ENCODE peak calls at places on chromosomes 11 and 22, in nine cellular contexts. One of them, this sample, is unnamed.

GRCh38 chr11:102453286-102453797 is 777 bp upstream of the TMEM123 start:
- DNase-seq in fibroblast of villous mesenchyme: no peak
- DNase-seq in effector memory CD4-positive, alpha-beta T cell: no peak
- DNase-seq in activated T-helper 1 cell treated with anti-CD3 and anti-CD28 coated beads, Interleukin-2, amount 50 U/mL, for 16 hours: no peak
- DNase-seq in Ammon's horn: peak
- DNase-seq in EH: no peak
- DNase-seq in AG08395: peak
- DNase-seq in stimulated activated CD4-positive, alpha-beta T cell treated with anti-CD3 and anti-CD28 coated beads, Interleukin-2, amount 100 ng/mL, for 48 hours: no peak
- DNase-seq in GDM1: no peak
- DNase-seq in this sample: no peak

GRCh38 chr22:46946383-46946965 is 184.0 kb downstream of the TBC1D22A start:
- DNase-seq in EH: no peak
- DNase-seq in activated T-helper 1 cell treated with anti-CD3 and anti-CD28 coated beads, Interleukin-2, amount 50 U/mL, for 16 hours: no peak
- DNase-seq in GDM1: no peak
- DNase-seq in effector memory CD4-positive, alpha-beta T cell: no peak
- DNase-seq in stimulated activated CD4-positive, alpha-beta T cell treated with anti-CD3 and anti-CD28 coated beads, Interleukin-2, amount 100 ng/mL, for 48 hours: no peak
- DNase-seq in fibroblast of villous mesenchyme: no peak
- DNase-seq in Ammon's horn: no peak
- DNase-seq in AG08395: no peak
- DNase-seq in this sample: no peak

GRCh38 chr11:48036011-48036410 is 55.7 kb downstream of the PTPRJ start:
- DNase-seq in AG08395: no peak
- DNase-seq in EH: peak
- DNase-seq in GDM1: no peak
- DNase-seq in effector memory CD4-positive, alpha-beta T cell: no peak
- DNase-seq in fibroblast of villous mesenchyme: no peak
- DNase-seq in stimulated activated CD4-positive, alpha-beta T cell treated with anti-CD3 and anti-CD28 coated beads, Interleukin-2, amount 100 ng/mL, for 48 hours: no peak
- DNase-seq in activated T-helper 1 cell treated with anti-CD3 and anti-CD28 coated beads, Interleukin-2, amount 50 U/mL, for 16 hours: no peak
- DNase-seq in Ammon's horn: peak
- DNase-seq in this sample: peak

GRCh38 chr11:91756829-91757480 is 467.7 kb upstream of the FAT3 start:
- DNase-seq in stimulated activated CD4-positive, alpha-beta T cell treated with anti-CD3 and anti-CD28 coated beads, Interleukin-2, amount 100 ng/mL, for 48 hours: no peak
- DNase-seq in EH: no peak
- DNase-seq in AG08395: no peak
- DNase-seq in fibroblast of villous mesenchyme: no peak
- DNase-seq in activated T-helper 1 cell treated with anti-CD3 and anti-CD28 coated beads, Interleukin-2, amount 50 U/mL, for 16 hours: no peak
- DNase-seq in Ammon's horn: no peak
- DNase-seq in GDM1: no peak
- DNase-seq in effector memory CD4-positive, alpha-beta T cell: no peak
- DNase-seq in this sample: no peak

GRCh38 chr11:82045748-82046457 is 687.8 kb downstream of the FAM181B start:
- DNase-seq in EH: no peak
- DNase-seq in activated T-helper 1 cell treated with anti-CD3 and anti-CD28 coated beads, Interleukin-2, amount 50 U/mL, for 16 hours: no peak
- DNase-seq in Ammon's horn: no peak
- DNase-seq in effector memory CD4-positive, alpha-beta T cell: no peak
- DNase-seq in AG08395: no peak
- DNase-seq in stimulated activated CD4-positive, alpha-beta T cell treated with anti-CD3 and anti-CD28 coated beads, Interleukin-2, amount 100 ng/mL, for 48 hours: no peak
- DNase-seq in GDM1: no peak
- DNase-seq in fibroblast of villous mesenchyme: no peak
- DNase-seq in this sample: no peak

GRCh38 chr22:33903012-33903411 is 17.3 kb downstream of the LARGE1 start:
- DNase-seq in stimulated activated CD4-positive, alpha-beta T cell treated with anti-CD3 and anti-CD28 coated beads, Interleukin-2, amount 100 ng/mL, for 48 hours: no peak
- DNase-seq in GDM1: no peak
- DNase-seq in AG08395: no peak
- DNase-seq in effector memory CD4-positive, alpha-beta T cell: no peak
- DNase-seq in fibroblast of villous mesenchyme: no peak
- DNase-seq in activated T-helper 1 cell treated with anti-CD3 and anti-CD28 coated beads, Interleukin-2, amount 50 U/mL, for 16 hours: no peak
- DNase-seq in EH: no peak
- DNase-seq in Ammon's horn: no peak
- DNase-seq in this sample: no peak

GRCh38 chr11:6926208-6927029 is at the start of gene ZNF215:
- DNase-seq in effector memory CD4-positive, alpha-beta T cell: no peak
- DNase-seq in Ammon's horn: peak
- DNase-seq in GDM1: no peak
- DNase-seq in activated T-helper 1 cell treated with anti-CD3 and anti-CD28 coated beads, Interleukin-2, amount 50 U/mL, for 16 hours: no peak
- DNase-seq in AG08395: peak
- DNase-seq in fibroblast of villous mesenchyme: peak
- DNase-seq in EH: peak
- DNase-seq in stimulated activated CD4-positive, alpha-beta T cell treated with anti-CD3 and anti-CD28 coated beads, Interleukin-2, amount 100 ng/mL, for 48 hours: peak
- DNase-seq in this sample: no peak

GRCh38 chr11:130533113-130533803 is 84.8 kb downstream of the ADAMTS15 start:
- DNase-seq in AG08395: no peak
- DNase-seq in EH: no peak
- DNase-seq in effector memory CD4-positive, alpha-beta T cell: no peak
- DNase-seq in stimulated activated CD4-positive, alpha-beta T cell treated with anti-CD3 and anti-CD28 coated beads, Interleukin-2, amount 100 ng/mL, for 48 hours: no peak
- DNase-seq in fibroblast of villous mesenchyme: no peak
- DNase-seq in GDM1: no peak
- DNase-seq in Ammon's horn: no peak
- DNase-seq in activated T-helper 1 cell treated with anti-CD3 and anti-CD28 coated beads, Interleukin-2, amount 50 U/mL, for 16 hours: no peak
- DNase-seq in this sample: no peak

GRCh38 chr11:120465921-120466534 is 45.5 kb upstream of the GRIK4 start:
- DNase-seq in fibroblast of villous mesenchyme: no peak
- DNase-seq in GDM1: no peak
- DNase-seq in activated T-helper 1 cell treated with anti-CD3 and anti-CD28 coated beads, Interleukin-2, amount 50 U/mL, for 16 hours: no peak
- DNase-seq in AG08395: no peak
- DNase-seq in Ammon's horn: no peak
- DNase-seq in effector memory CD4-positive, alpha-beta T cell: no peak
- DNase-seq in EH: no peak
- DNase-seq in stimulated activated CD4-positive, alpha-beta T cell treated with anti-CD3 and anti-CD28 coated beads, Interleukin-2, amount 100 ng/mL, for 48 hours: no peak
- DNase-seq in this sample: no peak

GRCh38 chr22:32103648-32104326 is 55.3 kb downstream of the C22orf42 start:
- DNase-seq in fibroblast of villous mesenchyme: peak
- DNase-seq in Ammon's horn: no peak
- DNase-seq in EH: peak
- DNase-seq in GDM1: no peak
- DNase-seq in effector memory CD4-positive, alpha-beta T cell: no peak
- DNase-seq in activated T-helper 1 cell treated with anti-CD3 and anti-CD28 coated beads, Interleukin-2, amount 50 U/mL, for 16 hours: no peak
- DNase-seq in stimulated activated CD4-positive, alpha-beta T cell treated with anti-CD3 and anti-CD28 coated beads, Interleukin-2, amount 100 ng/mL, for 48 hours: no peak
- DNase-seq in AG08395: peak
- DNase-seq in this sample: no peak

GRCh38 chr11:112440518-112440917 is 179.9 kb upstream of the PLET1 start:
- DNase-seq in GDM1: no peak
- DNase-seq in activated T-helper 1 cell treated with anti-CD3 and anti-CD28 coated beads, Interleukin-2, amount 50 U/mL, for 16 hours: no peak
- DNase-seq in EH: no peak
- DNase-seq in stimulated activated CD4-positive, alpha-beta T cell treated with anti-CD3 and anti-CD28 coated beads, Interleukin-2, amount 100 ng/mL, for 48 hours: no peak
- DNase-seq in AG08395: no peak
- DNase-seq in fibroblast of villous mesenchyme: no peak
- DNase-seq in Ammon's horn: no peak
- DNase-seq in effector memory CD4-positive, alpha-beta T cell: no peak
- DNase-seq in this sample: no peak

GRCh38 chr11:84218318-84218717 is 932.2 kb upstream of the CCDC90B start:
- DNase-seq in fibroblast of villous mesenchyme: no peak
- DNase-seq in EH: no peak
- DNase-seq in GDM1: no peak
- DNase-seq in stimulated activated CD4-positive, alpha-beta T cell treated with anti-CD3 and anti-CD28 coated beads, Interleukin-2, amount 100 ng/mL, for 48 hours: no peak
- DNase-seq in effector memory CD4-positive, alpha-beta T cell: no peak
- DNase-seq in Ammon's horn: no peak
- DNase-seq in activated T-helper 1 cell treated with anti-CD3 and anti-CD28 coated beads, Interleukin-2, amount 50 U/mL, for 16 hours: no peak
- DNase-seq in AG08395: no peak
- DNase-seq in this sample: no peak

GRCh38 chr22:34370711-34371110 is 450.4 kb upstream of the LARGE1 start:
- DNase-seq in fibroblast of villous mesenchyme: no peak
- DNase-seq in GDM1: no peak
- DNase-seq in AG08395: no peak
- DNase-seq in EH: no peak
- DNase-seq in effector memory CD4-positive, alpha-beta T cell: no peak
- DNase-seq in Ammon's horn: no peak
- DNase-seq in stimulated activated CD4-positive, alpha-beta T cell treated with anti-CD3 and anti-CD28 coated beads, Interleukin-2, amount 100 ng/mL, for 48 hours: no peak
- DNase-seq in activated T-helper 1 cell treated with anti-CD3 and anti-CD28 coated beads, Interleukin-2, amount 50 U/mL, for 16 hours: no peak
- DNase-seq in this sample: no peak

GRCh38 chr22:50698546-50698945 is 25.9 kb downstream of the SHANK3 start:
- DNase-seq in stimulated activated CD4-positive, alpha-beta T cell treated with anti-CD3 and anti-CD28 coated beads, Interleukin-2, amount 100 ng/mL, for 48 hours: no peak
- DNase-seq in Ammon's horn: no peak
- DNase-seq in AG08395: no peak
- DNase-seq in GDM1: no peak
- DNase-seq in EH: no peak
- DNase-seq in fibroblast of villous mesenchyme: no peak
- DNase-seq in effector memory CD4-positive, alpha-beta T cell: no peak
- DNase-seq in activated T-helper 1 cell treated with anti-CD3 and anti-CD28 coated beads, Interleukin-2, amount 50 U/mL, for 16 hours: no peak
- DNase-seq in this sample: no peak

GRCh38 chr22:26322179-26322905 is 106.7 kb upstream of the ASPHD2 start:
- DNase-seq in stimulated activated CD4-positive, alpha-beta T cell treated with anti-CD3 and anti-CD28 coated beads, Interleukin-2, amount 100 ng/mL, for 48 hours: no peak
- DNase-seq in EH: peak
- DNase-seq in effector memory CD4-positive, alpha-beta T cell: no peak
- DNase-seq in fibroblast of villous mesenchyme: peak
- DNase-seq in Ammon's horn: no peak
- DNase-seq in activated T-helper 1 cell treated with anti-CD3 and anti-CD28 coated beads, Interleukin-2, amount 50 U/mL, for 16 hours: no peak
- DNase-seq in GDM1: no peak
- DNase-seq in AG08395: peak
- DNase-seq in this sample: no peak

This sample was measured in hypothalamus.